ENCODE peak calls at places on chromosomes 16 and 17, in five cellular contexts. One of them, this sample, is unnamed. For H3K27me3 and H3K9me3, the result is how much of the 10 kb centered on the place peaks cover.

GRCh38 chr16:27179500-27180072 is 23.7 kb upstream of the KDM8 start:
- DNase-seq in AG04450: no peak
- DNase-seq in IMR-90: peak
- DNase-seq in adrenal gland: peak
- DNase-seq in lung: peak
- DNase-seq in this sample: peak

GRCh38 chr17:37180371-37180770 is 195.4 kb upstream of the C17orf78 start:
- DNase-seq in AG04450: no peak
- DNase-seq in IMR-90: peak
- DNase-seq in adrenal gland: no peak
- DNase-seq in lung: no peak
- DNase-seq in this sample: no peak

GRCh38 chr16:86490859-86491642 is 19.3 kb upstream of the FOXF1 start:
- DNase-seq in AG04450: no peak
- DNase-seq in IMR-90: peak
- DNase-seq in adrenal gland: no peak
- DNase-seq in lung: no peak
- DNase-seq in this sample: peak

GRCh38 chr16:83561876-83562275 is 245.9 kb upstream of the HSBP1 start:
- DNase-seq in AG04450: no peak
- DNase-seq in IMR-90: peak
- DNase-seq in adrenal gland: no peak
- DNase-seq in lung: no peak
- DNase-seq in this sample: no peak

GRCh38 chr17:82524540-82524939 is 5.0 kb downstream of the FOXK2 start:
- DNase-seq in AG04450: no peak
- DNase-seq in IMR-90: no peak
- DNase-seq in adrenal gland: no peak
- DNase-seq in lung: no peak
- DNase-seq in this sample: no peak

GRCh38 chr16:75494696-75495601 is at the start of gene CHST6:
- DNase-seq in AG04450: no peak
- DNase-seq in IMR-90: no peak
- DNase-seq in adrenal gland: peak
- DNase-seq in lung: no peak
- DNase-seq in this sample: no peak

GRCh38 chr17:35914354-35914753 is 16.2 kb downstream of the RDM1 start:
- DNase-seq in AG04450: no peak
- DNase-seq in IMR-90: no peak
- DNase-seq in adrenal gland: no peak
- DNase-seq in lung: no peak
- DNase-seq in this sample: no peak

GRCh38 chr17:6755731-6756184 is at the start of gene XAF1:
- DNase-seq in AG04450: peak
- DNase-seq in IMR-90: peak
- DNase-seq in adrenal gland: peak
- DNase-seq in lung: peak
- DNase-seq in this sample: peak

GRCh38 chr17:58383892-58384462 is 32.0 kb upstream of the SUPT4H1 start:
- DNase-seq in AG04450: no peak
- DNase-seq in IMR-90: no peak
- DNase-seq in adrenal gland: no peak
- DNase-seq in lung: no peak
- DNase-seq in this sample: no peak

GRCh38 chr17:38728290-38728831 is 1.8 kb upstream of the CISD3 start:
- DNase-seq in AG04450: no peak
- DNase-seq in IMR-90: no peak
- DNase-seq in adrenal gland: peak
- DNase-seq in lung: no peak
- DNase-seq in this sample: no peak

GRCh38 chr16:27770271-27771196 is 220.6 kb downstream of the KATNIP start:
- DNase-seq in AG04450: no peak
- DNase-seq in IMR-90: no peak
- DNase-seq in adrenal gland: no peak
- DNase-seq in lung: no peak
- DNase-seq in this sample: no peak

GRCh38 chr16:68948230-68948910 is 105.0 kb downstream of the TANGO6 start:
- DNase-seq in AG04450: no peak
- DNase-seq in IMR-90: peak
- DNase-seq in adrenal gland: no peak
- DNase-seq in lung: no peak
- DNase-seq in this sample: no peak

GRCh38 chr16:71501562-71501961 is 12.4 kb upstream of the ZNF19 start:
- DNase-seq in AG04450: no peak
- DNase-seq in IMR-90: no peak
- DNase-seq in adrenal gland: no peak
- DNase-seq in lung: no peak
- DNase-seq in this sample: no peak

GRCh38 chr16:65285128-65286120 is 163.6 kb upstream of the CDH11 start:
- DNase-seq in AG04450: no peak
- DNase-seq in IMR-90: peak
- DNase-seq in adrenal gland: no peak
- DNase-seq in lung: no peak
- DNase-seq in this sample: no peak

GRCh38 chr16:82031116-82032084 is 3.7 kb upstream of the HSD17B2 start:
- DNase-seq in AG04450: peak
- DNase-seq in IMR-90: peak
- DNase-seq in adrenal gland: peak
- DNase-seq in lung: no peak
- DNase-seq in this sample: peak

GRCh38 chr17:78144146-78144719 is 2.0 kb upstream of the C17orf99 start:
- DNase-seq in AG04450: peak
- DNase-seq in IMR-90: peak
- DNase-seq in adrenal gland: peak
- DNase-seq in lung: peak
- DNase-seq in this sample: peak

GRCh38 chr17:36629252-36629847 is 28.0 kb downstream of the MRM1 start:
- DNase-seq in AG04450: peak
- DNase-seq in IMR-90: peak
- DNase-seq in adrenal gland: peak
- DNase-seq in lung: peak
- DNase-seq in this sample: peak

GRCh38 chr16:57013902-57014301 is 24.5 kb downstream of the NLRC5 start:
- DNase-seq in AG04450: no peak
- DNase-seq in IMR-90: no peak
- DNase-seq in adrenal gland: no peak
- DNase-seq in lung: no peak
- DNase-seq in this sample: no peak

GRCh38 chr17:80791758-80792284 is 199.8 kb upstream of the CHMP6 start:
- DNase-seq in AG04450: peak
- DNase-seq in IMR-90: peak
- DNase-seq in adrenal gland: peak
- DNase-seq in lung: peak
- DNase-seq in this sample: peak

GRCh38 chr16:62280556-62280955 is 244.3 kb upstream of the CDH8 start:
- DNase-seq in AG04450: no peak
- DNase-seq in IMR-90: no peak
- DNase-seq in adrenal gland: no peak
- DNase-seq in lung: no peak
- DNase-seq in this sample: no peak

GRCh38 chr17:59421722-59422121 is 90.3 kb downstream of the YPEL2 start:
- DNase-seq in AG04450: no peak
- DNase-seq in IMR-90: no peak
- DNase-seq in adrenal gland: no peak
- DNase-seq in lung: no peak
- DNase-seq in this sample: no peak

GRCh38 chr16:57950382-57950781 is 20.5 kb downstream of the CNGB1 start:
- DNase-seq in AG04450: no peak
- DNase-seq in IMR-90: no peak
- DNase-seq in adrenal gland: no peak
- DNase-seq in lung: no peak
- DNase-seq in this sample: peak

GRCh38 chr16:70730016-70730415 is 44.2 kb upstream of the MTSS2 start:
- DNase-seq in AG04450: no peak
- DNase-seq in IMR-90: no peak
- DNase-seq in adrenal gland: no peak
- DNase-seq in lung: no peak
- DNase-seq in this sample: no peak

GRCh38 chr16:46730801-46731690 is 17.1 kb downstream of the MYLK3 start:
- DNase-seq in AG04450: no peak
- DNase-seq in IMR-90: no peak
- DNase-seq in adrenal gland: no peak
- DNase-seq in lung: no peak
- DNase-seq in this sample: no peak

GRCh38 chr16:85168732-85169256 is 56.5 kb upstream of the CIBAR2 start:
- DNase-seq in AG04450: no peak
- DNase-seq in IMR-90: peak
- DNase-seq in adrenal gland: peak
- DNase-seq in lung: no peak
- DNase-seq in this sample: peak

GRCh38 chr17:77354721-77355455 is 214.1 kb downstream of the SEC14L1 start:
- DNase-seq in AG04450: peak
- DNase-seq in IMR-90: peak
- DNase-seq in adrenal gland: peak
- DNase-seq in lung: peak
- DNase-seq in this sample: peak

GRCh38 chr17:5000237-5000639 is 2.5 kb downstream of the KIF1C start:
- DNase-seq in AG04450: no peak
- DNase-seq in IMR-90: no peak
- DNase-seq in adrenal gland: peak
- DNase-seq in lung: peak
- DNase-seq in this sample: no peak

GRCh38 chr16:17515421-17516210 is 44.9 kb upstream of the XYLT1 start:
- DNase-seq in AG04450: no peak
- DNase-seq in IMR-90: peak
- DNase-seq in adrenal gland: no peak
- DNase-seq in lung: no peak
- DNase-seq in this sample: peak

GRCh38 chr16:50263940-50264929 is 2.1 kb upstream of the ADCY7 start:
- DNase-seq in AG04450: peak
- DNase-seq in IMR-90: peak
- DNase-seq in adrenal gland: no peak
- DNase-seq in lung: no peak
- DNase-seq in this sample: no peak

GRCh38 chr16:84916850-84917249 is 94.5 kb downstream of the ZDHHC7 start:
- DNase-seq in AG04450: no peak
- DNase-seq in IMR-90: no peak
- DNase-seq in adrenal gland: no peak
- DNase-seq in lung: no peak
- DNase-seq in this sample: no peak

GRCh38 chr17:28045304-28045703 is 2.8 kb downstream of the NLK start:
- DNase-seq in AG04450: no peak
- DNase-seq in IMR-90: no peak
- DNase-seq in adrenal gland: no peak
- DNase-seq in lung: no peak
- DNase-seq in this sample: no peak
- H3K4me3 ChIP-seq in AG04450: peak
- H3K4me3 ChIP-seq in IMR-90: peak
- H3K4me3 ChIP-seq in adrenal gland: no peak
- H3K4me3 ChIP-seq in lung: no peak
- H3K4me3 ChIP-seq in this sample: no peak

GRCh38 chr17:8109669-8110455 is 8.5 kb downstream of the ALOXE3 start:
- DNase-seq in AG04450: no peak
- DNase-seq in IMR-90: no peak
- DNase-seq in adrenal gland: no peak
- DNase-seq in lung: no peak
- DNase-seq in this sample: peak

GRCh38 chr17:8105957-8106398 is 12.3 kb downstream of the ALOXE3 start:
- DNase-seq in AG04450: no peak
- DNase-seq in IMR-90: no peak
- DNase-seq in adrenal gland: no peak
- DNase-seq in lung: no peak
- DNase-seq in this sample: peak

GRCh38 chr17:8108972-8109668 is 9.2 kb downstream of the ALOXE3 start:
- DNase-seq in AG04450: no peak
- DNase-seq in IMR-90: no peak
- DNase-seq in adrenal gland: no peak
- DNase-seq in lung: no peak
- DNase-seq in this sample: no peak

GRCh38 chr17:8110907-8111306 is 7.4 kb downstream of the ALOXE3 start:
- DNase-seq in AG04450: no peak
- DNase-seq in IMR-90: no peak
- DNase-seq in adrenal gland: no peak
- DNase-seq in lung: no peak
- DNase-seq in this sample: no peak

GRCh38 chr17:8110456-8110804 is 7.9 kb downstream of the ALOXE3 start:
- DNase-seq in AG04450: no peak
- DNase-seq in IMR-90: no peak
- DNase-seq in adrenal gland: no peak
- DNase-seq in lung: no peak
- DNase-seq in this sample: no peak
- H3K27me3 ChIP-seq in AG04450: under half
- H3K27me3 ChIP-seq in IMR-90: half or more
- H3K27me3 ChIP-seq in adrenal gland: under half
- H3K27me3 ChIP-seq in lung: under half
- H3K27me3 ChIP-seq in this sample: under half

GRCh38 chr17:8320262-8320661 is 10.2 kb downstream of the ARHGEF15 start:
- DNase-seq in AG04450: no peak
- DNase-seq in IMR-90: no peak
- DNase-seq in adrenal gland: no peak
- DNase-seq in lung: no peak
- DNase-seq in this sample: no peak
- H3K9me3 ChIP-seq in AG04450: under half
- H3K9me3 ChIP-seq in IMR-90: under half
- H3K9me3 ChIP-seq in adrenal gland: under half
- H3K9me3 ChIP-seq in lung: under half
- H3K9me3 ChIP-seq in this sample: under half

GRCh38 chr17:44109312-44109630 is 14.2 kb downstream of the HDAC5 start:
- DNase-seq in AG04450: no peak
- DNase-seq in IMR-90: no peak
- DNase-seq in adrenal gland: no peak
- DNase-seq in lung: no peak
- DNase-seq in this sample: no peak

GRCh38 chr17:44111777-44112176 is 11.7 kb downstream of the HDAC5 start:
- DNase-seq in AG04450: no peak
- DNase-seq in IMR-90: no peak
- DNase-seq in adrenal gland: no peak
- DNase-seq in lung: no peak
- DNase-seq in this sample: no peak

GRCh38 chr17:44108440-44109311 is 14.8 kb downstream of the HDAC5 start:
- DNase-seq in AG04450: peak
- DNase-seq in IMR-90: peak
- DNase-seq in adrenal gland: peak
- DNase-seq in lung: peak
- DNase-seq in this sample: peak

GRCh38 chr17:44110823-44111633 is 12.4 kb downstream of the HDAC5 start:
- DNase-seq in AG04450: no peak
- DNase-seq in IMR-90: peak
- DNase-seq in adrenal gland: peak
- DNase-seq in lung: peak
- DNase-seq in this sample: peak

DNA sequence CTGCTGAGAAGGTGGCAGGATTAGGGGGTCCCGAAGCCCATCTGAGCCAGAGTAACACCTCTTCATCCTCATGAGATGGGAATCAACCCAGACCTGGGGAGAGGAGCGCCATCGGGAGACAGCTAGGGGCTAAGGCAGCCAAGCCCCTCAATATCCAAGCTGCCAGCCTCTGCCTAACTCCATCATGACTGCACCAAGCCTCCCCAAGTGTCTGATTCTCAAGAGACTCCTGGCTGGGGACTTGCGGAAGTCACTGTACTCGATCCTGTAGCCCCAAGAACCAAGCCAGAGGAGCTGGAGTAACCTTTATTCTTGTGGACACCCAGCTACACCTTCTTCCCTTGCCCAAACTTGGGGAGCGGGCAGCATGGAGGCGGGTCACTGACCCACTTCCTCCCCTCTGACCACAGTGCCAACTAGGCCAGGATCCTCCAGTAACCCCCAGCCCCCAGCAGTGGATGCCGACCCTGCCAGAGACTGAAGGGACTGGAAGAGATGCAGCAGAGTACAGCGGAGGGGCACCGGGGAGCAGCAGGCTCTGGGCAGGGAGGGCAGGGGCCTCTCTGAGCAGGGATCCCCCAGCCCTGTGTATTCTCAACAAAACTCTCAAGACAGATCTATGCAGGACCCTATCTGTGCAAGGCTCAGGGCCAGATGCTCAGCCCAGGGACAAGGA is 13.3 kb downstream of the HDAC5 start:
- DNase-seq in AG04450: no peak
- DNase-seq in IMR-90: no peak
- DNase-seq in adrenal gland: peak
- DNase-seq in lung: no peak
- DNase-seq in this sample: no peak
- H3K4me3 ChIP-seq in AG04450: peak
- H3K4me3 ChIP-seq in IMR-90: peak
- H3K4me3 ChIP-seq in adrenal gland: no peak
- H3K4me3 ChIP-seq in lung: peak
- H3K4me3 ChIP-seq in this sample: peak